ENCODE peak calls at places on chromosome 15, in four cellular contexts. R is HT-29, F is posterior vena cava, B is activated T-helper 1 cell treated with Interleukin-2 at 50 U/mL for 16 hours. V is an unnamed sample.

GRCh38 chr15:32826685-32827084 is 108.9 kb downstream of the GREM1 start:
- DNase-seq in R (no peak), F (no peak), B (no peak), V (no peak)

GRCh38 chr15:29917600-29918597 is 95.6 kb upstream of the TJP1 start:
- DNase-seq in R (no peak), F (no peak), B (no peak), V (no peak)

GRCh38 chr15:80105193-80105984 is 45.9 kb downstream of the ZFAND6 start:
- DNase-seq in R (peak; percentile 31), F (no peak), B (no peak), V (no peak)

GRCh38 chr15:25182736-25183445 is 228.1 kb downstream of the SNRPN start:
- DNase-seq in R (no peak), F (peak; percentile 62), B (no peak), V (no peak)

GRCh38 chr15:74873756-74874424 is 725 bp upstream of the SCAMP2 start:
- DNase-seq in R (no peak), F (no peak), B (no peak), V (no peak)

GRCh38 chr15:64930778-64931240 is 19.1 kb downstream of the ANKDD1A start:
- DNase-seq in R (no peak), F (no peak), B (no peak), V (no peak)

GRCh38 chr15:68620721-68621528 is 42.1 kb downstream of the CORO2B start:
- DNase-seq in R (no peak), F (peak; percentile 97), B (no peak), V (no peak)

GRCh38 chr15:79065744-79066376 is 24.7 kb downstream of the RASGRF1 start:
- DNase-seq in R (no peak), F (no peak), B (no peak), V (no peak)

GRCh38 chr15:36907295-36907694 is 193.1 kb downstream of the MEIS2 start:
- DNase-seq in R (no peak), F (no peak), B (no peak), V (no peak)

GRCh38 chr15:64749167-64749566 is 26.2 kb downstream of the RBPMS2 start:
- DNase-seq in R (peak; percentile 59), F (no peak), B (no peak), V (no peak)

GRCh38 chr15:25345943-25346342 is 92.9 kb downstream of the UBE3A start:
- DNase-seq in R (no peak), F (no peak), B (no peak), V (no peak)

GRCh38 chr15:91369823-91370222 is 269.8 kb downstream of the SV2B start:
- DNase-seq in R (no peak), F (no peak), B (no peak), V (no peak)

GRCh38 chr15:78209646-78210348 is 24.6 kb downstream of the ACSBG1 start:
- DNase-seq in R (peak; percentile 89), F (no peak), B (no peak), V (no peak)

GRCh38 chr15:25799906-25800700 is 63.0 kb downstream of the ATP10A start:
- DNase-seq in R (no peak), F (no peak), B (no peak), V (no peak)

GRCh38 chr15:74889882-74890768 is at the start of gene MPI:
- DNase-seq in R (peak; percentile 88), F (peak; percentile 96), B (peak; percentile 73), V (peak; percentile 75)